ENCODE peak calls at places on chromosomes 7 and 10, in five cellular contexts. B is transverse colon; G is endodermal cell; U is effector memory CD4-positive, alpha-beta T cell; V is cardiac muscle cell. E is an unnamed sample. For H3K4me1, the result is how much of the 10 kb centered on the place peaks cover.

GRCh38 chr7:74010407-74010806 is 17.6 kb upstream of the ELN start:
- DNase-seq in B (no peak), G (no peak), U (no peak), V (no peak), E (no peak)

GRCh38 chr7:75986147-75986781 is 8.1 kb downstream of the TMEM120A start:
- DNase-seq in B (no peak), G (no peak), U (no peak), V (no peak), E (no peak)

GRCh38 chr10:84286695-84287094 is 41.7 kb upstream of the CCSER2 start:
- DNase-seq in B (no peak), G (no peak), U (no peak), V (no peak), E (no peak)

GRCh38 chr10:42482411-42482810 is 156.0 kb downstream of the ZNF33B start:
- DNase-seq in B (no peak), G (no peak), U (no peak), V (no peak), E (no peak)

GRCh38 chr10:21385996-21386620 is 139.4 kb downstream of the SKIDA1 start:
- DNase-seq in B (no peak), G (no peak), U (no peak), V (no peak), E (no peak)

GRCh38 chr10:78923644-78924318 is 145.0 kb upstream of the ZMIZ1 start:
- DNase-seq in B (peak), G (no peak), U (no peak), V (no peak), E (no peak)

GRCh38 chr7:108045669-108046068 is 42.7 kb upstream of the LAMB1 start:
- DNase-seq in B (no peak), G (no peak), U (no peak), V (peak), E (no peak)

GRCh38 chr10:5833814-5834213 is 20.6 kb upstream of the GDI2 start:
- DNase-seq in B (no peak), G (peak), U (no peak), V (no peak), E (no peak)

GRCh38 chr10:44259090-44259874 is 125.6 kb downstream of the CXCL12 start:
- DNase-seq in B (no peak), G (peak), U (no peak), V (no peak), E (no peak)

GRCh38 chr10:3782456-3783312 is 2.3 kb downstream of the KLF6 start:
- DNase-seq in B (peak), G (peak), U (peak), V (peak), E (peak)

DNA sequence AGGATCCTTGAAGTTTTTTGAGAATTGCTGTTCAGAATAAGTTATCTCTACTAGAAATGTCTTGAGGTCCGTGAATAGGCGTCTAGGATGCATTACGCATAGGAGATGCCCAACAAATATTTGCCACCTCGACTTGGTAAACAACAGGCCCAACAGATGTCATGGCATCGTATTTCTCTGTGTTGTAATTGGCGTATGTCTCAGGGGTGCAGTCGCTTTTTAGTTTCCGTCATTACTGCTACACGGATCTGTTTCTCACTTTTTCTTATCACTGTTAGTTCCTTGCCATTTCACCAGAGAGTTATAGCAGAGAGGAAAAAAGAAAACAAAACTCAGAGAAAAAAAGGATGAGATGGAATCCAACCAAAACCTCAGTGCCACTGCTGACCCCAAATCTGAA is 73.0 kb upstream of the SFMBT2 start:
- DNase-seq in B (no peak), G (no peak), U (no peak), V (no peak), E (no peak)
- H3K4me1 ChIP-seq in B (under half), G (under half), U (under half), V (under half), E (under half)

DNA sequence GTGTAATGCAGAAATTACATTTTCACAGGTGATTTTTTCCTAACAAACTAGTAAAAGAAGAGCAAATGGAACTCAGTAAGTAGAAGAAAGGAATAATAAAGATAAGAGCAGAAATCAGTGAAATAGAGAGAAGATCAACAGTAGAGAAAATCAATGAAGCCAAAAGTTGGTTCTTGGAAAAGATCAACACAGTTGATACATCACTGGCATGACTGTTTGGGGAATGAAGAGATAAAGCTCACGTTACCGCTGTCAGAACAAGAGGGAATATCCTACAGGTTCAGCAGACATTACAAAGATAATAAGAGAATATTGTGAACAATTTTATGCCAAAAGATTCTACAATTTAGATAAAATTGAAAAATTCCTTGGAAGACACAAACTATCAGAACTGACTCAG is 146.4 kb downstream of the ACTR3B start:
- DNase-seq in B (no peak), G (no peak), U (no peak), V (no peak), E (no peak)
- H3K4me1 ChIP-seq in B (under half), G (under half), U (under half), V (under half), E (under half)

DNA sequence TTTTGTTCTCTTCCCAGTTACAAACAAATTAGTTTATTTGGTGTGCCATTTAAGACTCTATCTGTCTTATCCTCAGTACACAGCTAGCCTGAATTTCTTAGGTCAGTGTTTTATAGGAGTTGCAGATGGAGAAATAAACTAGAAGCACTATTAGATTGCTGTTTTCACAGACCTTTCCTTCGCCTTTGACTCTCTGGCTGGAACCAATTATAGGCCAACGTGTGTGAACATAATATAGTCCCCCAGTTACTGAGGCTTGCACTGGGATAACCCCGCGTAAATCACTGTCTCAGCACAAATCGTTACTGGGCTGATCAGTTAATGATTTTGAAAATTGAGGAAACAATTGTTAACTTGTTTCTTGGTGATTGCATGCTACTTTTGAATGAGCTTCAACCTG is 233.4 kb downstream of the GFRA1 start:
- DNase-seq in B (no peak), G (no peak), U (no peak), V (no peak), E (no peak)
- H3K4me1 ChIP-seq in B (under half), G (under half), U (under half), V (under half), E (under half)

GRCh38 chr10:51079766-51080165 is 5.5 kb downstream of the PRKG1 start:
- DNase-seq in B (no peak), G (no peak), U (no peak), V (no peak), E (no peak)
- H3K4me1 ChIP-seq in B (under half), G (under half), U (under half), V (under half), E (under half)

GRCh38 chr7:6257602-6258001 is 14.8 kb downstream of the CYTH3 start:
- DNase-seq in B (no peak), G (no peak), U (no peak), V (no peak), E (no peak)

GRCh38 chr7:6254891-6255290 is 17.5 kb downstream of the CYTH3 start:
- DNase-seq in B (no peak), G (no peak), U (no peak), V (no peak), E (no peak)

GRCh38 chr7:6259257-6259656 is 13.2 kb downstream of the CYTH3 start:
- DNase-seq in B (no peak), G (no peak), U (no peak), V (no peak), E (no peak)

GRCh38 chr7:6258440-6259182 is 13.8 kb downstream of the CYTH3 start:
- DNase-seq in B (no peak), G (no peak), U (no peak), V (peak), E (no peak)

GRCh38 chr7:6256709-6257535 is 15.5 kb downstream of the CYTH3 start:
- DNase-seq in B (peak), G (no peak), U (no peak), V (peak), E (no peak)
- H3K4me1 ChIP-seq in B (half or more), G (under half), U (under half), V (under half), E (under half)

GRCh38 chr7:22156205-22156604 is 200.7 kb downstream of the RAPGEF5 start:
- DNase-seq in B (no peak), G (no peak), U (no peak), V (peak), E (no peak)
- H3K4me1 ChIP-seq in B (under half), G (under half), U (under half), V (under half), E (under half)

DNA sequence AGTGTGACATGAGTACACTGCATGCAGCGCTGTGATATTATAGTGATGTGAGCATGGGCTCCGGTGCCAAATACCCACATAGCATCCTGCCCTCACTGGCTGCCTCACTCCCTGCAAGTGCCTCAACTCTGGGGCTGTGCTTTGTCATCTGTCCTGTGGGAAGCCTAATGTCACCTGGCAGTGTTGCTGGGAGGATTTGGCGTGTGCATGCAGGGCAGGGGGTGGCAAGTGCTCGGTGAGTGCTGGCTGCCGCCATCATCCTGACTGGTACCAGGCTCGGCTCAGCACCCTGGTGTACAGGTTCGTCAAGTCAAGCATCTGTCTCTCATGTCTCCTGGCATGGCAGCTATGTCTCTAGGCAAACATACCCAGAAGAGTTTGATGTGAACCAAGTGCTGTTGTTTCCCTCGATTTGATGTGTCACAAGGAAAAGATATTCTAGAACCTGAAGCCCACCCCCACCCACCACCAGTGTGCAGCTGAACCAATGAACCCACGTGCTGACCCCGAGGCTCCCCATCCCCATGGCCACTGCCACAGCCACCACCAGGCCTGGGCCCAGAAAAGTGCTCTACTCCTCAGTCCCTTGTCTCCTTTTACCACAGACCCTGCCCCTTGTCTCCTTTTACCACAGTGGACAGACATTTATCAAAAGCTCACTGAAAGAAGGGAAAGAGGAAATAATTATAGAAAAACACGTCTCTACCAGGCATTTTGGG is 135.8 kb downstream of the MAPK8 start:
- DNase-seq in B (no peak), G (no peak), U (no peak), V (no peak), E (no peak)
- H3K4me1 ChIP-seq in B (under half), G (under half), U (under half), V (under half), E (under half)

GRCh38 chr10:103617362-103618026 is 124.0 kb downstream of the NEURL1 start:
- DNase-seq in B (no peak), G (no peak), U (no peak), V (no peak), E (no peak)
- H3K4me1 ChIP-seq in B (half or more), G (under half), U (under half), V (under half), E (under half)